ENCODE peak calls at places on chromosomes 11 and 22, in nine cellular contexts. A, L, Y, X, G, W, Q, I and Z are unnamed samples. For H3K9me2 and H3K4me1, the result is how much of the 10 kb centered on the place peaks cover.

GRCh38 chr11:36313750-36314500 is 17.8 kb downstream of the PRR5L start:
- DNase-seq in G (no peak), A (no peak), I (no peak), X (no peak), Q (no peak), Y (no peak), W (no peak), L (no peak), Z (no peak)

GRCh38 chr11:47908198-47908597 is 60.0 kb upstream of the NUP160 start:
- DNase-seq in L (no peak), A (no peak), X (peak), I (no peak), Q (no peak), W (no peak), G (no peak), Y (no peak), Z (peak)

GRCh38 chr11:112157274-112157766 is 6.6 kb downstream of the IL18 start:
- DNase-seq in L (peak), G (no peak), W (no peak), Y (no peak), A (peak), X (peak), I (no peak), Q (peak), Z (peak)

GRCh38 chr22:29377979-29378378 is 10.4 kb downstream of the AP1B1 start:
- DNase-seq in Y (no peak), W (no peak), A (peak), X (no peak), Q (peak), L (no peak), I (no peak), G (no peak), Z (no peak)

GRCh38 chr22:30212363-30212995 is 34.1 kb downstream of the LIF start:
- DNase-seq in Q (peak), L (peak), I (peak), X (peak), G (no peak), Y (no peak), A (peak), W (no peak), Z (peak)

GRCh38 chr22:48306785-48307570 is 1520.7 kb downstream of the BRD1 start:
- DNase-seq in W (no peak), Q (no peak), X (no peak), A (no peak), G (no peak), L (no peak), I (no peak), Y (no peak), Z (no peak)

GRCh38 chr11:46183819-46184218 is 62.6 kb upstream of the PHF21A start:
- DNase-seq in L (no peak), G (no peak), Y (no peak), X (peak), W (no peak), Q (peak), A (peak), I (no peak), Z (no peak)

GRCh38 chr22:35972559-35972958 is 56.1 kb downstream of the RBFOX2 start:
- DNase-seq in W (no peak), I (no peak), L (no peak), A (peak), X (peak), G (no peak), Y (no peak), Q (no peak), Z (no peak)

GRCh38 chr22:46696614-46697013 is 41.4 kb downstream of the CERK start:
- DNase-seq in L (no peak), Q (no peak), A (no peak), Y (no peak), X (no peak), I (peak), W (no peak), G (no peak), Z (no peak)

GRCh38 chr11:118441770-118442169 is 5.5 kb downstream of the KMT2A start:
- DNase-seq in G (no peak), Y (no peak), A (no peak), X (peak), Q (no peak), W (no peak), L (no peak), I (no peak), Z (no peak)

GRCh38 chr11:118438314-118438931 is 2.1 kb downstream of the KMT2A start:
- DNase-seq in I (peak), W (peak), Y (peak), X (peak), A (peak), G (peak), Q (no peak), L (no peak), Z (peak)

GRCh38 chr11:118437736-118438125 is 1.4 kb downstream of the KMT2A start:
- DNase-seq in Y (no peak), L (no peak), G (no peak), Q (no peak), A (peak), I (peak), X (peak), W (peak), Z (peak)

GRCh38 chr11:118437046-118437735 is 899 bp downstream of the KMT2A start:
- DNase-seq in Y (peak), X (peak), W (peak), Q (no peak), L (no peak), A (peak), G (peak), I (peak), Z (peak)

DNA sequence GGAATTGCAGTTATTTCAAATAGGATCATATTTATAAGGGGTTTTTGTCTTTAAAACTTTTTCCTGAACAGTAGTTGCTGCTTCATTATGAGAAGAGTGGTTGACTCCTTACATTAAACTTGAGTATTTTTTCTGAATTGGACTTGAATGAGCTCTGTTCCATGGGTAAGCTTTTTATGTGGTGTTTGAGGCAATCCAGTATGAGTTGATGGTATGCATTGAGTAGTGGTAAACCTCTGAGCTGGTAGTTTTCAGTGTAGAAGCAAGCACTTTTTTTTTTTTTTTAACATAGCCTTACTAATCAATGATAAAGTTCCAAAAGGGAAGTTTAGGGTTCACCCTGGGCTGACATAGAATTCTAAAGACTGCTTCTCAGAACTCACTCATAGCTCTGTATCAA is 3.4 kb downstream of the KMT2A start:
- DNase-seq in A (no peak), Y (no peak), G (no peak), X (no peak), W (no peak), I (no peak), Q (no peak), L (no peak), Z (no peak)
- H3K9me2 ChIP-seq in A (under half), Y (under half), G (under half), X (under half), W (under half), I (under half), Q (under half), L (under half), Z (under half)

DNA sequence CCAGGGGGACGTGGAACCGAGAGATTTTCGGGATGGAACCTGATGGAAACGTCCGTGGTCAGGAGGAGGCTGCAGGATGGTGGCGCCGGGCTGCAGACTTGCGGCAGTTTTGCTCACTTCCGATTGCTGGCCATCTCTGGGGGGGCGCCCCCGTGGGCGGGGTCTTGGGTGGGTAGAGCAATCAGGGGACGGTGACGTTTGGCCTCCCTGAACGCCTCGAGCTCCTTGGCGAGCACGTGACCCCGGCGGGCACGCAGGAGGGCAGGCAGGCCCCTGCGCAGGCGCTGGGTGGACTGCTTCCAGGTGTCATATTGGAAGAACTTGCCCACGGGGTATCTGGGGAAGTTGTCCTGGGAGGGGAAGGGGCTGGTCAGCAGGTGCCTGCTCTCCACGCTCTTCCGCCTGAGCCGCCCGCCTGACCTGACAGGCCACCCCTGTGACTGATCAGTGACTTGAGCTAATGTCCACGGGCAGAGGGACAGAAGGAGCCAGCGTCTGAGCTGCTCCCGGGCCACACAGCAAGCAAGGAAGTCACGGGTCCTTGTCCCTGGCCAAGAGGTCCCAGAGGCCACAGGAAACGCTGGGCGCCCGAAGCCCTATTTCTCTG is 6.2 kb downstream of the IGF2 start:
- DNase-seq in G (no peak), I (no peak), A (no peak), X (no peak), W (no peak), L (no peak), Y (no peak), Q (no peak), Z (no peak)
- H3K4me1 ChIP-seq in G (under half), I (under half), A (under half), X (under half), W (under half), L (under half), Y (under half), Q (under half), Z (under half)

DNA sequence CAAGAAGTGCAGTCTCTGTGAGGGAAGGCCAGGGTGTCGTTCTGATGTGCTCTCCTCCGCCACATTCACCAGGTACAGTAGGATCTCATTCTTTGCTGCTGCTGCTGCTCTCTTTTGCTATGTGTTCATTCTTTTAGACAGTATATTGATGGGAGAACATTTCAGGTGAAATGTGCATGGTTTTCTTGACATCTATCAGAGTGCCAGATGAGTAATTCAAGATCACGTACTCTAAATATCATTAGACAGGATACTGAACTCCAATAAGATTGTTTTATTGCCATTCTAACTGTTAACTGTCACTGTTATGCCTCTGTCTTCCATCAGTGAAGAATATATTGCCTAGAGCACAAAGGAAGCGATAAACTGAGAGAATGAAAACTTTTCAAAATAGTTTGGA is 771.0 kb upstream of the ARHGAP42 start:
- DNase-seq in A (no peak), Y (no peak), L (no peak), W (no peak), G (no peak), I (no peak), X (no peak), Q (no peak), Z (no peak)
- H3K9me2 ChIP-seq in A (under half), Y (under half), L (under half), W (under half), G (under half), I (under half), X (under half), Q (under half), Z (under half)

GRCh38 chr22:33819743-33820142 is 100.5 kb downstream of the LARGE1 start:
- DNase-seq in I (no peak), G (no peak), Q (no peak), W (no peak), Y (no peak), X (no peak), A (no peak), L (no peak), Z (no peak)
- H3K4me1 ChIP-seq in I (under half), G (under half), Q (under half), W (under half), Y (under half), X (under half), A (under half), L (under half), Z (under half)

DNA sequence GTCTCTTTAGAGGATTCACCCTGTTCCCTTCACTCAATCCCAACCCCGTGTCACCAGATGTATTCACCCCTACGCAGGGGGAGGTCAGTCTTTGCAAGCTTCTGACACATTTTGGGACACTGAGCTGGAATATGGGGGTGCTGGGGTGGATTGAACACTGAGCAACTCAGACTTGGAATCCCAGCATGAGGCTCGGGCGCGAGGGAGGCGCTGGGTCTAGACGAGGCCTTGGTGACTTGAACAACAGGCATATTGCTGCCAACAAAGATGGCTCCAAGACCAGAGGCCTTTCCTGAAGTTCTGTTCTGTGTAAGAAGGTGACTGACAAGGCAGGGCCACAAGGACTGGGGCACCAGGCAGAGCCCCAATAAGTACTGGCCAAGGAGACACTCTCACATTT is 3.0 kb upstream of the SCGB2A1 start:
- DNase-seq in Q (no peak), A (no peak), L (no peak), X (no peak), G (no peak), I (no peak), W (no peak), Y (no peak), Z (no peak)
- H3K9me2 ChIP-seq in Q (under half), A (under half), L (under half), X (under half), G (under half), I (under half), W (under half), Y (under half), Z (under half)

DNA sequence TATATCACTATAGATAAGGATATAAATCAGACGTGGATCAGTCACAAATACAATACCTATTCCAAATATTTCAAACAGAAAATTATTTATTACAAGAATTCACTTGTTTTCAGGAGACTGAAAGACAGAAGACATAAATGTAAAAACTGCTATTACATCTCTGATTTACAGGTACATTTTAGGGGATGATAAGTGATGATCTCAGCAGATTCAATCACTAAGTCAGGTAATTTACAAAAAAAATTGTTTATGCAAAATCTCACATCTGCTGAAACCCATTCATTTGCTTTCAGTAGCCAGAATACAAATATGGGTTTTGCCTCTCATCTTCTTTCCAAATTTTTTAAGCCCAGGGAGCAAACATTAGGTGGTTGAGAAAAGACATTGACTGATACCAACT is 1648.4 kb upstream of the RAG2 start:
- DNase-seq in Q (peak), I (no peak), L (no peak), X (no peak), A (no peak), W (no peak), G (no peak), Y (no peak), Z (no peak)
- H3K4me1 ChIP-seq in Q (under half), I (under half), L (under half), X (under half), A (under half), W (under half), G (under half), Y (under half), Z (under half)

DNA sequence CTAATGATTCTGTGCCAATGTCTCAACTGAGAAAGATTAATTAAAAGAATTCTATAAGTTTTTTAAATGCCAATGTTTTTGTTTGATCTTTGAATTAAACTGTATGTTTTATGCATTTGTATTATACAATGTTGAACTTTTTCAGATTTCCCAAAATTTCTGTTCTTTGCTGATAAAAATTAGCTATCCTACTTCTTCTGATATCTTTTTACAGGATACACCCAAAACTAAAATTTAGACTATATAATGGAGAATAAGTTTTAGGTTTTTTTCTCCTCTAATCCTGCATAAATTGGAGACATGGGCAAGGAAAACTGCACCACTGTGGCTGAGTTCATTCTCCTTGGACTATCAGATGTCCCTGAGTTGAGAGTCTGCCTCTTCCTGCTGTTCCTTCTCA is at the start of gene OR5L2:
- DNase-seq in Y (no peak), W (no peak), X (no peak), G (no peak), I (no peak), L (no peak), Q (no peak), A (no peak), Z (no peak)
- H3K9me2 ChIP-seq in Y (under half), W (under half), X (under half), G (under half), I (under half), L (under half), Q (under half), A (under half), Z (under half)